ENCODE peak calls at places on chromosomes 13 and 19, in four cellular contexts. X, K, E and P are unnamed samples.

GRCh38 chr13:98599502-98600328 is 22.8 kb upstream of the STK24 start:
- DNase-seq in E (no peak), X (no peak), K (peak; percentile 54), P (peak; percentile 9)

GRCh38 chr13:59099182-59099950 is 1064.4 kb downstream of the DIAPH3 start:
- DNase-seq in X (no peak), E (no peak), K (no peak), P (no peak)

GRCh38 chr19:17081672-17082630 is 6.4 kb downstream of the MYO9B start:
- DNase-seq in K (no peak), X (no peak), E (no peak), P (no peak)

GRCh38 chr13:79525458-79525857 is 44.5 kb downstream of the NDFIP2 start:
- DNase-seq in X (no peak), E (peak; percentile 95), K (peak; percentile 6), P (no peak)

GRCh38 chr19:45254044-45254531 is 3.0 kb downstream of the MARK4 start:
- DNase-seq in E (no peak), K (no peak), X (no peak), P (no peak)

GRCh38 chr19:10593820-10594637 is 6.9 kb upstream of the AP1M2 start:
- DNase-seq in K (no peak), E (no peak), X (no peak), P (no peak)

GRCh38 chr13:102041544-102041943 is 360.3 kb downstream of the FGF14 start:
- DNase-seq in X (no peak), E (no peak), K (no peak), P (no peak)

GRCh38 chr13:66994097-66994496 is 236.0 kb downstream of the PCDH9 start:
- DNase-seq in X (peak; percentile 85), K (peak; percentile 38), E (peak; percentile 81), P (peak; percentile 91)

GRCh38 chr13:70960841-70961443 is 852.7 kb upstream of the KLHL1 start:
- DNase-seq in E (peak; percentile 65), K (peak; percentile 18), X (no peak), P (no peak)
- TF ChIP-seq JUN in E (no peak), K (no peak), X (no peak), P (no peak)

DNA sequence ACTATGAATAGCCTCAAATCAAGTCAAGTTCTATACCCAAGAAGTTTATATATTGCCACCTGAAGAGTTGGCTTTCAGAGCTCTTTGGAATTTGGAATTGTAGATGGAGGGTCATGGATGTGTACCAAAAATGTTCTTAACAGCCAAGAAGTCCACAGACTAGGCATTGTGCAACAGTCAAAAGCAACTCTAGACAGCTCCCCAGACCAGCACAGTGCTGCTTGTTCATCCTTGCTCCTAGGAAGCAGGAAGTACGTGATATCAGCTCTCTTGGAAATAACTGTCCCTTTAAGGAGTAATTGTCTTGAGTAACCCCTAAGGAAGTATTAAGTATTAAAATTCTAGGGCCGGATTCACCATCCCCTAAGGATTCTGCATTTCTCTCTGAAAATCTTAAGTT is 30.7 kb upstream of the IL17D start:
- DNase-seq in X (no peak), E (no peak), K (no peak), P (no peak)
- TF ChIP-seq JUN in X (no peak), E (no peak), K (no peak), P (no peak)

GRCh38 chr19:48445256-48445605 is 552 bp upstream of the GRWD1 start:
- DNase-seq in E (peak; percentile 96), K (peak; percentile 82), X (peak; percentile 53), P (peak; percentile 93)
- TF ChIP-seq JUN in E (no peak), K (no peak), X (no peak), P (no peak)

GRCh38 chr13:111401151-111401550 is 80.7 kb downstream of the TEX29 start:
- DNase-seq in K (no peak), X (no peak), E (no peak), P (no peak)
- TF ChIP-seq JUN in K (no peak), X (no peak), E (no peak), P (no peak)

GRCh38 chr19:55477905-55478304 is 1.5 kb downstream of the ZNF628 start:
- DNase-seq in E (no peak), K (no peak), X (no peak), P (no peak)

GRCh38 chr19:55479451-55480230 is 3.2 kb downstream of the ZNF628 start:
- DNase-seq in X (no peak), K (no peak), E (no peak), P (no peak)

GRCh38 chr19:55479045-55479444 is 2.6 kb downstream of the ZNF628 start:
- DNase-seq in E (no peak), K (no peak), X (no peak), P (no peak)

GRCh38 chr19:55476100-55476775 is at the start of gene ZNF628:
- DNase-seq in K (peak; percentile 93), X (peak; percentile 96), E (peak; percentile 97), P (peak; percentile 100)

DNA sequence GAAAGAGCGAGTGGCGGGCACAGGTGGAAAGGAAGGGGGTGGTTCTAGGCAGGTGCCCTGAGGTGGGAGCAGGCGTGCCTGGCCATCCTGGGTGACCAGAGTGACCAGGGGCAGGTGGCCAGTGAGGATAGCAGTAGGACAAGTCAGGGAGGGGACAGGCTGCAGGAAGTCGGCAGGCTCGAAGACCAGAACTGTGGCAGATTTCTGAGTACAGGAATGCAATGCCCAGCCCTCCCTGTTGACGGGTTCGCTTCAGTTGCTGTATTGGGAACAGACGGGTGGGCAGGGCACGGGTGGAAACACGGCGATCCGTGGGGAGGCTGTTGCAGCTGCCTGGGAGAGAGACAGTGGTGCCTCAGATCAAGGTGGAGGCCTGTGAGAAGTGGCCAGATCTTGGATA is 1.9 kb downstream of the ZNF628 start:
- DNase-seq in X (no peak), E (no peak), K (no peak), P (no peak)
- TF ChIP-seq JUN in X (no peak), E (no peak), K (no peak), P (no peak)

GRCh38 chr13:30873519-30873918 is 32.6 kb upstream of the MEDAG start:
- DNase-seq in E (no peak), K (no peak), X (no peak), P (no peak)

GRCh38 chr13:30874111-30874510 is 32.0 kb upstream of the MEDAG start:
- DNase-seq in X (no peak), K (no peak), E (no peak), P (no peak)

GRCh38 chr13:30871713-30872029 is 34.4 kb upstream of the MEDAG start:
- DNase-seq in X (no peak), K (no peak), E (peak; percentile 26), P (no peak)

GRCh38 chr13:30872195-30872594 is 33.9 kb upstream of the MEDAG start:
- DNase-seq in E (peak; percentile 9), K (no peak), X (no peak), P (no peak)

GRCh38 chr13:30872685-30873443 is 33.2 kb upstream of the MEDAG start:
- DNase-seq in E (peak; percentile 97), X (no peak), K (peak; percentile 26), P (no peak)
- TF ChIP-seq JUN in E (peak; percentile 59), X (peak; percentile 56), K (no peak), P (no peak)

DNA sequence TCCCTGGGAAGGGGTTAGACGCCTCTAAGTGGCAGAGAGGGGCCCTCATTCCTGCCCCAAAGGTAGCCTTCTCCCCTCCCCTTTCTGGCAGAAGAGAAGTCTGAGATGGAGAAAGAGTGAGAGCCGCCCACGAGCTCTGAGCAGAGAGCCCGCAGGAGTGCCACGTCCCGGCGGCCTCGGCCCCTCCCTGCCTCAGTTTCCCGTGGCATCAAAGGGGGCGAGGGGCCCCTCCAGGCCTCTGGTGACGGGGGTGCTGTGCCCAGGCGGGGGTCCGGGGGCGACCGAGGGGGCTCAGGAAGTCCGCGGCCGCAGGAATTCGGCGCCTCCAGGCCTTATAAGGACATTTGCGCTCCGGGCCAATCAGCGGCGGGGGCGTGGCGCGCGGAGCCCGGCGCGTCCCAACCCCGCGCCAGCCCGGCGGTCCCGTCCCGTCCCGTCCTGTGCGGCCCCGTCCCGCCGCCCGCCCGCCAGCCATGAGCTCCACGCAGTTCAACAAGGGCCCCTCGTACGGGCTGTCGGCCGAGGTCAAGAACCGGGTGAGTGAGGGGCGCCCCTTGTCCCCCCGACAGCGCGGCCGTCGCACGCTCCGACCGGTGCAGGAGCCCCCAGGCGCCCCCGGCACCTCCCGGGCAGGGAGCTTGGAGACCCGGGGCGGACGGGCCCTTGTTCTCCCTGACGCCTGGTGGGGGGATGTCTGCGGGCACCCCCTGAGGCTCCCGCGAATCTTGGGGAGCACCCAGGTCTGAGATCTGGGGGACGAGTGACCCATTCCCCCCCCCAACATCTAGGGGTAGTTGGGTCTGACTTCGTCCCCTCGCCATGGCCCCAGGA is at the start of gene CNN2:
- DNase-seq in X (peak; percentile 92), K (peak; percentile 64), E (peak; percentile 80), P (peak; percentile 67)
- TF ChIP-seq JUN in X (no peak), K (no peak), E (no peak), P (no peak)

GRCh38 chr19:42400404-42400803 is 10.3 kb upstream of the CNFN start:
- DNase-seq in X (no peak), K (no peak), E (no peak), P (no peak)

GRCh38 chr19:42402376-42403116 is 12.4 kb upstream of the CNFN start:
- DNase-seq in X (no peak), K (no peak), E (no peak), P (no peak)

GRCh38 chr19:42403586-42403985 is 13.5 kb upstream of the CNFN start:
- DNase-seq in X (no peak), K (no peak), E (no peak), P (no peak)

GRCh38 chr19:42397315-42398166 is 7.4 kb upstream of the CNFN start:
- DNase-seq in K (no peak), X (no peak), E (no peak), P (peak; percentile 44)

DNA sequence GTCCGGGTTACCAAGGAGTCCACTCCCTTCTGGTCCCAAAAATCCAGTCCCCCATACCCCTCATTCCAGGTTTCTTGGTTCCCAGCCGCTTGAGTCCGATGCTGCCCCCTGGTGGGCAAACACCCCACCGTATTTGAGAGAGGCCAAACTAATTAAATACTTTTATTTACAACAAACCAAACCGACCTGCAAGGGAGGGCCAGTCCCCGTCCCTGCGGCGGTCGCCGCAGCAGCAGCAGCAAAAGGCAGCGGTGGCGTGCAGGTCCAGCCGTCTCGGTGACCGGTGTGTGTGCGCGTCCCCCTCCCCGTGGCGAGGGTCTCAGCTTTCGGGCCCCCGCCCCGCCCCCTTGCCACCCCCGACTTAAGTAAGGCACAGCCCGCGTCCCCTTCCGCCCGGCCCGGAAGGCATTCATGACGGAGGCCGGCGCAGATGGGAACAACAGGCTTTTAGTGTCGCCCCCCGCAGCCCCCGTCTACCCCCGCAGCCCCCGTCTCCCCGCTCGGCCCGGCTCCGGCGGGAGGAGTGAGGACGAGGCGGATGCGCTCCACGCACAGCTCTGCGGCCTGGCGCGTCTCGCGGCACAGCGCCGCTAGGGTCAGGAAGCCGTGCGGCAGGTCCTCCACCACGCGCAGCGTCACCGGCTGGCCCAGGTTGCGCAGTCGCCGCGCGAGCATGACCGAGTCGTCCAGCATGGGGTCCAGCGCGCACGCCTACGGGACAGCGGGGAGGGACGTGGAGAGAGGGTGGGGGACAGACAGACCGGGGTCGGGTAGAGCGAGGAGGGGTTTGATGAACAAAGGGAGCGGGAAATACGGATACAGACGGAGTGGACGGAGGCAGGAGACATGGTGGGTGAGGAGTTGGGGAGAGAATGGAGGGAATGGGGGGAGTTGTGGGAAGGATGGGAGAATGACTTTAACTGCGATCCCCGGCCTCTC is 11.5 kb upstream of the CNFN start:
- DNase-seq in K (peak; percentile 49), E (peak; percentile 85), X (peak; percentile 97), P (peak; percentile 96)
- TF ChIP-seq JUN in K (no peak), E (no peak), X (no peak), P (no peak)